ENCODE peak calls at places on chromosomes 12 and 14, in five cellular contexts. One of them, this sample, is unnamed.

GRCh38 chr14:80427101-80427500 is 215.8 kb upstream of the DIO2 start:
- DNase-seq in OCI-LY7: no peak
- DNase-seq in HCT116: no peak
- DNase-seq in neural progenitor cell: no peak
- DNase-seq in PC-3: no peak
- DNase-seq in this sample: no peak

GRCh38 chr12:95836630-95837239 is 22.0 kb upstream of the SNRPF start:
- DNase-seq in OCI-LY7: no peak
- DNase-seq in HCT116: no peak
- DNase-seq in neural progenitor cell: no peak
- DNase-seq in PC-3: peak
- DNase-seq in this sample: no peak

GRCh38 chr14:35949933-35950332 is 123.8 kb downstream of the BRMS1L start:
- DNase-seq in OCI-LY7: no peak
- DNase-seq in HCT116: no peak
- DNase-seq in neural progenitor cell: peak
- DNase-seq in PC-3: peak
- DNase-seq in this sample: peak

GRCh38 chr12:49824416-49824815 is 3.8 kb downstream of the NCKAP5L start:
- DNase-seq in OCI-LY7: no peak
- DNase-seq in HCT116: no peak
- DNase-seq in neural progenitor cell: no peak
- DNase-seq in PC-3: no peak
- DNase-seq in this sample: no peak

GRCh38 chr12:2652011-2652400 is 142.8 kb upstream of the FKBP4 start:
- DNase-seq in OCI-LY7: no peak
- DNase-seq in HCT116: no peak
- DNase-seq in neural progenitor cell: no peak
- DNase-seq in PC-3: no peak
- DNase-seq in this sample: no peak

GRCh38 chr12:54650409-54650808 is 2.2 kb upstream of the DCD start:
- DNase-seq in OCI-LY7: no peak
- DNase-seq in HCT116: no peak
- DNase-seq in neural progenitor cell: no peak
- DNase-seq in PC-3: peak
- DNase-seq in this sample: no peak

GRCh38 chr14:61420326-61420725 is 98.9 kb downstream of the PRKCH start:
- DNase-seq in OCI-LY7: no peak
- DNase-seq in HCT116: peak
- DNase-seq in neural progenitor cell: no peak
- DNase-seq in PC-3: peak
- DNase-seq in this sample: no peak

GRCh38 chr14:49446801-49447200 is 139.4 kb downstream of the RPS29 start:
- DNase-seq in OCI-LY7: no peak
- DNase-seq in HCT116: no peak
- DNase-seq in neural progenitor cell: no peak
- DNase-seq in PC-3: no peak
- DNase-seq in this sample: no peak

GRCh38 chr12:58564721-58565120 is 355.6 kb downstream of the LRIG3 start:
- DNase-seq in OCI-LY7: no peak
- DNase-seq in HCT116: no peak
- DNase-seq in neural progenitor cell: no peak
- DNase-seq in PC-3: peak
- DNase-seq in this sample: no peak

GRCh38 chr12:42958271-42958674 is 368.7 kb upstream of the PRICKLE1 start:
- DNase-seq in OCI-LY7: no peak
- DNase-seq in HCT116: no peak
- DNase-seq in neural progenitor cell: no peak
- DNase-seq in PC-3: peak
- DNase-seq in this sample: no peak

GRCh38 chr14:94713115-94713514 is 56.8 kb downstream of the GSC start:
- DNase-seq in OCI-LY7: no peak
- DNase-seq in HCT116: no peak
- DNase-seq in neural progenitor cell: no peak
- DNase-seq in PC-3: no peak
- DNase-seq in this sample: no peak

GRCh38 chr12:53989227-53990113 is 4.5 kb downstream of the HOXC10 start:
- DNase-seq in OCI-LY7: peak
- DNase-seq in HCT116: no peak
- DNase-seq in neural progenitor cell: peak
- DNase-seq in PC-3: peak
- DNase-seq in this sample: peak

GRCh38 chr14:95328876-95329503 is 9.3 kb upstream of the CLMN start:
- DNase-seq in OCI-LY7: peak
- DNase-seq in HCT116: no peak
- DNase-seq in neural progenitor cell: no peak
- DNase-seq in PC-3: no peak
- DNase-seq in this sample: no peak

GRCh38 chr12:57965766-57966165 is 24.4 kb downstream of the ATP23 start:
- DNase-seq in OCI-LY7: no peak
- DNase-seq in HCT116: no peak
- DNase-seq in neural progenitor cell: no peak
- DNase-seq in PC-3: peak
- DNase-seq in this sample: no peak

GRCh38 chr12:127613056-127613455 is 653.9 kb upstream of the TMEM132C start:
- DNase-seq in OCI-LY7: no peak
- DNase-seq in HCT116: no peak
- DNase-seq in neural progenitor cell: no peak
- DNase-seq in PC-3: peak
- DNase-seq in this sample: no peak

GRCh38 chr14:30291216-30291615 is 267.7 kb upstream of the G2E3 start:
- DNase-seq in OCI-LY7: no peak
- DNase-seq in HCT116: no peak
- DNase-seq in neural progenitor cell: no peak
- DNase-seq in PC-3: peak
- DNase-seq in this sample: no peak

GRCh38 chr12:66288121-66288520 is 14.2 kb upstream of the HELB start:
- DNase-seq in OCI-LY7: no peak
- DNase-seq in HCT116: no peak
- DNase-seq in neural progenitor cell: no peak
- DNase-seq in PC-3: no peak
- DNase-seq in this sample: no peak

GRCh38 chr14:102993523-102993922 is 63.8 kb downstream of the CDC42BPB start:
- DNase-seq in OCI-LY7: no peak
- DNase-seq in HCT116: peak
- DNase-seq in neural progenitor cell: no peak
- DNase-seq in PC-3: peak
- DNase-seq in this sample: peak

DNA sequence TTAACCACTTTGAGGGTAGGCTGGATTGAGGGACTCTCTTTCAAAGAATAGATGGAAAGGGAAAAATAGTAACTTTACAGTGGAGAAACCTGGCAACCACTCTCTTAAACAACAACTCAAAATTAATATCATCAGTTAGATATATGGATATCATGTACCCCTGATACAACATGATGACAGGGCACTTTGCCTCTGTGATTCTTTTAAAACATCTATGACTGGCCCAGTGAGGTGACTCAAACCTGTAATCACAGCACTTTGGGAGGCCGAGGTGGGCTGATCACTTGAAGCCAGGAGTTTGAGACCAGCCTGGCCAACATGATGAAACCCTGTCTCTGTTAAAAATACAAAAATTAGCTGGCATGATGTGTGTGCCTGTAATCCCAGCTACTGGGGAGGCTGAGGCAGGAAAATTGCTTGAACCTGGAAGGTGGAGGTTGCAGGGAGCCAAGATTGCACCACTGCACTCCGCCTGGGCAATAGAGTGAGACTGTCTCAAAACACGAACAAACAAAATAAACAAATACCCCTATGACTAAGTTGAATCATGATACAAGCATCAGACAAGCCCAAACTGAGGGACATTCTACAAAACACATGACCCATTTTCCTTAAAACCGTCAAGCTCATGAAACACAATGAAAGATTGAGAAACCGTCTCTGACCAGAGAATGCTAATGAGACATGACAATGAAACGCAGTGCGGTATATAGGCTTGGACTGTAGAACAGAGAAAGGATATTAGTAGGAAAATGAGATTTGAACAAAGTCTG is 26.4 kb upstream of the SLC7A8 start:
- DNase-seq in OCI-LY7: no peak
- DNase-seq in HCT116: no peak
- DNase-seq in neural progenitor cell: no peak
- DNase-seq in PC-3: no peak
- DNase-seq in this sample: no peak
- TF ChIP-seq EZH2phosphoT487 in OCI-LY7: no peak
- TF ChIP-seq EZH2phosphoT487 in HCT116: no peak
- TF ChIP-seq EZH2phosphoT487 in neural progenitor cell: no peak
- TF ChIP-seq EZH2phosphoT487 in PC-3: no peak
- TF ChIP-seq EZH2phosphoT487 in this sample: no peak

DNA sequence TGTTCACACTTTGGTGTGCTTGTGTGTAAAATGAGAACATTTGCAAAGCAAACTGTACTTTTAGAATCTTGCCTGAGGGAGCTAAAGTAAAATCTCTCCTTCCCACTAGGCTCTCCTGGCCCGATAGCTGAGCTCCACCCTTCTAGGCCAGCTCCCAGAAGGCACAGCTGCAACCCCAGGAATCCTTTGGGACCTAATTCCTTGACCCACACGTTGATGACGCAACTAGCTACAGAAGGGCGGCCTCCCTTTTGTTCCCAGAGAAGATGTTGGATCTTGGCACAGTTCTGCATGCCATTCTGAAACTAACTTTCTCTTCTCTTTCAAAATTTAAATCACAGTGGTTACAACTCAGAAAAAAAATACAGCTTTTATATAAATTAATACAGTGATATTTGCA is 268.1 kb downstream of the EGLN3 start:
- DNase-seq in OCI-LY7: no peak
- DNase-seq in HCT116: no peak
- DNase-seq in neural progenitor cell: no peak
- DNase-seq in PC-3: no peak
- DNase-seq in this sample: no peak
- TF ChIP-seq EZH2phosphoT487 in OCI-LY7: no peak
- TF ChIP-seq EZH2phosphoT487 in HCT116: no peak
- TF ChIP-seq EZH2phosphoT487 in neural progenitor cell: no peak
- TF ChIP-seq EZH2phosphoT487 in PC-3: no peak
- TF ChIP-seq EZH2phosphoT487 in this sample: no peak

GRCh38 chr12:17511369-17511768 is 578.6 kb downstream of the RERGL start:
- DNase-seq in OCI-LY7: no peak
- DNase-seq in HCT116: no peak
- DNase-seq in neural progenitor cell: no peak
- DNase-seq in PC-3: peak
- DNase-seq in this sample: no peak
- TF ChIP-seq EZH2phosphoT487 in OCI-LY7: no peak
- TF ChIP-seq EZH2phosphoT487 in HCT116: no peak
- TF ChIP-seq EZH2phosphoT487 in neural progenitor cell: no peak
- TF ChIP-seq EZH2phosphoT487 in PC-3: no peak
- TF ChIP-seq EZH2phosphoT487 in this sample: no peak

GRCh38 chr12:751192-751827 is 1.1 kb upstream of the WNK1 start:
- DNase-seq in OCI-LY7: peak
- DNase-seq in HCT116: peak
- DNase-seq in neural progenitor cell: peak
- DNase-seq in PC-3: peak
- DNase-seq in this sample: peak

GRCh38 chr12:751828-752672 is at the start of gene WNK1:
- DNase-seq in OCI-LY7: peak
- DNase-seq in HCT116: peak
- DNase-seq in neural progenitor cell: peak
- DNase-seq in PC-3: peak
- DNase-seq in this sample: peak

GRCh38 chr12:754238-754816 is 1.9 kb downstream of the WNK1 start:
- DNase-seq in OCI-LY7: peak
- DNase-seq in HCT116: no peak
- DNase-seq in neural progenitor cell: peak
- DNase-seq in PC-3: peak
- DNase-seq in this sample: peak

GRCh38 chr12:753401-754237 is 1.2 kb downstream of the WNK1 start:
- DNase-seq in OCI-LY7: peak
- DNase-seq in HCT116: no peak
- DNase-seq in neural progenitor cell: peak
- DNase-seq in PC-3: no peak
- DNase-seq in this sample: peak

DNA sequence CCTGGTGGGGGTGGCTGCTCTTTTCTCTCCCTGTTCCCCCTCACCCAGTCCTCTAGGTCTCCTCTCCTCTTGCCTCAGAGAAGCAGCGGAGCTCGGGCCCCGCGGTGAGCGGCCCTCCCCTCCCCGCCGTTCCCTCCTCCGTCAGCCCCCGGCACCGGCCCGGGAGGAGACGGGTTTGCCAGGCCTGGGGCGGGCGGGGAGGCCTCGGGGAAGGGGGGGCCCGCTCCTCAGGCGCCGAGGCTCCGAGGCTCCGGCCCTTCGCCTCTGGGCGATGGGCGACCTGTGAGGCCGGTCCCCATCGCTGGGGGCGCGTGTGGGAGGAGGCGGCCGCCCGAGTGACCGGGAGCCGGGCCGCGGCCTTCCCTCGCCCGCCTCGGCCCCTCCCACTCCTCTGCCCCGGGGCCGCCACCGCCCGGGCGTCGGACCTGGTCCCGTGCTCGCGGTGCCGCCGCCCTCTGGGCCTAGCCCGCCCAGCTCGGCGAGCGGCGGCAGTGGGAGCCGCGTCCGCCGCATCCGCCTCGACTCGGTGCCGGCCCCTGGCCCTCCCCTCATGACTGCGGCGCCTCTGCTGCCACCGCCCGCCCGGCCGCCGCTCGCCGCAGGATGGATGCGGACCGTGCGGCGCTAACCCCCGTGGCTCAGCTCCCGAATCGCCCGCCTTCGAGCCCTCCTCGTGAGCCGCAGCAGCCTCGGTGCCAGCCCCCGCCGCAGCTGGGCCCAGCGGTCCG is 458 bp downstream of the WNK1 start:
- DNase-seq in OCI-LY7: peak
- DNase-seq in HCT116: no peak
- DNase-seq in neural progenitor cell: peak
- DNase-seq in PC-3: peak
- DNase-seq in this sample: peak
- TF ChIP-seq EZH2phosphoT487 in OCI-LY7: no peak
- TF ChIP-seq EZH2phosphoT487 in HCT116: no peak
- TF ChIP-seq EZH2phosphoT487 in neural progenitor cell: no peak
- TF ChIP-seq EZH2phosphoT487 in PC-3: no peak
- TF ChIP-seq EZH2phosphoT487 in this sample: no peak

GRCh38 chr12:104079024-104079423 is 14.7 kb downstream of the HCFC2 start:
- DNase-seq in OCI-LY7: no peak
- DNase-seq in HCT116: no peak
- DNase-seq in neural progenitor cell: no peak
- DNase-seq in PC-3: no peak
- DNase-seq in this sample: no peak

GRCh38 chr12:104072099-104072498 is 7.8 kb downstream of the HCFC2 start:
- DNase-seq in OCI-LY7: no peak
- DNase-seq in HCT116: no peak
- DNase-seq in neural progenitor cell: no peak
- DNase-seq in PC-3: no peak
- DNase-seq in this sample: no peak

GRCh38 chr12:104073699-104074098 is 9.4 kb downstream of the HCFC2 start:
- DNase-seq in OCI-LY7: no peak
- DNase-seq in HCT116: no peak
- DNase-seq in neural progenitor cell: no peak
- DNase-seq in PC-3: no peak
- DNase-seq in this sample: no peak
- TF ChIP-seq EZH2phosphoT487 in OCI-LY7: no peak
- TF ChIP-seq EZH2phosphoT487 in HCT116: no peak
- TF ChIP-seq EZH2phosphoT487 in neural progenitor cell: no peak
- TF ChIP-seq EZH2phosphoT487 in PC-3: no peak
- TF ChIP-seq EZH2phosphoT487 in this sample: no peak

This sample was measured in hepatocyte.